ENCODE peak calls at places on chromosomes 1 and 21, in six cellular contexts. B is substantia nigra, O is aorta, L is thyroid gland, U is HL-60, X is tibial nerve. N is an unnamed sample.

GRCh38 chr1:206559661-206559995 is 52.3 kb downstream of the RASSF5 start:
- DNase-seq in L (peak; percentile 48), U (no peak), B (no peak), X (no peak), O (no peak), N (no peak)

GRCh38 chr1:99365121-99365520 is 100.8 kb downstream of the PLPPR4 start:
- DNase-seq in L (no peak), B (no peak), X (no peak), U (no peak), O (no peak), N (no peak)

GRCh38 chr21:33962290-33962689 is 46.7 kb upstream of the ATP5PO start:
- DNase-seq in U (no peak), X (no peak), B (no peak), O (no peak), L (no peak), N (no peak)

GRCh38 chr1:78722521-78722920 is 72.9 kb downstream of the IFI44 start:
- DNase-seq in X (no peak), O (no peak), U (no peak), B (no peak), L (no peak), N (no peak)

GRCh38 chr1:20361805-20362381 is 71.2 kb downstream of the VWA5B1 start:
- DNase-seq in X (peak; percentile 36), L (peak; percentile 48), U (no peak), O (no peak), B (peak; percentile 58), N (no peak)

GRCh38 chr1:208108646-208109330 is 135.4 kb downstream of the PLXNA2 start:
- DNase-seq in U (no peak), L (no peak), B (no peak), X (no peak), O (no peak), N (no peak)

GRCh38 chr21:46347203-46347550 is 23.2 kb downstream of the PCNT start:
- DNase-seq in O (peak; percentile 6), B (no peak), U (no peak), X (no peak), L (no peak), N (no peak)

GRCh38 chr1:166925791-166926483 is 49.4 kb downstream of the ILDR2 start:
- DNase-seq in B (no peak), U (no peak), L (peak; percentile 7), O (no peak), X (no peak), N (no peak)

GRCh38 chr1:197884173-197884572 is 18.3 kb upstream of the C1orf53 start:
- DNase-seq in X (no peak), L (no peak), O (no peak), B (no peak), U (no peak), N (no peak)

GRCh38 chr1:205975387-205975998 is 27.7 kb downstream of the RAB7B start:
- DNase-seq in L (no peak), B (no peak), U (no peak), O (no peak), X (no peak), N (no peak)

GRCh38 chr1:45335732-45336365 is 4.1 kb upstream of the TOE1 start:
- DNase-seq in O (no peak), U (no peak), X (no peak), L (no peak), B (no peak), N (no peak)

GRCh38 chr1:173549813-173550212 is 53.1 kb downstream of the SLC9C2 start:
- DNase-seq in O (no peak), B (no peak), U (no peak), X (no peak), L (no peak), N (no peak)

GRCh38 chr1:179509384-179509783 is 66.4 kb downstream of the NPHS2 start:
- DNase-seq in O (no peak), U (no peak), L (no peak), B (no peak), X (no peak), N (no peak)
- H3K27ac ChIP-seq in O (no peak overlapping the region), U (no peak overlapping the region), L (no peak overlapping the region), B (no peak overlapping the region), X (no peak overlapping the region), N (no peak overlapping the region)

DNA sequence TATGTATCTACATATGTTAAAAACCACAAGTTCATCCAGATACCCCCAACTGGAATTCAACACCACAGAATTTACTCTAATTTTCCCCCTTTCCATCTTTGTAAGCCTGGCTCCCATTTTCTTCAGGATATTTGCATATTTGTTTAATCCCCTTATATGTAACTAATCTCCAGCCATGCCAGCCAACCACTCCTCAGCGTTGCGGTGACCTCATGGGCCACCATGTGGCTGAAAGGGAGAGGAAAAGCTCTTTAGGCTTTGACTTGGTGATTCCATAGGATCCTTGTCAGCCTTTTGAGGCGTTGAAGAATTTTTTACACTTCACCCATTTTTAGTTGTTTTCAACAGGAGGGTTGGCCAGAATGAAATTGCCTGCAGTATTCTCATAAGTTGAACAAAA is 10.0 kb downstream of the CLDN19 start:
- DNase-seq in X (no peak), U (no peak), L (no peak), B (no peak), O (no peak), N (no peak)
- H3K27ac ChIP-seq in X (no peak overlapping the region), U (no peak overlapping the region), L (no peak overlapping the region), B (no peak overlapping the region), O (no peak overlapping the region), N (no peak overlapping the region)

DNA sequence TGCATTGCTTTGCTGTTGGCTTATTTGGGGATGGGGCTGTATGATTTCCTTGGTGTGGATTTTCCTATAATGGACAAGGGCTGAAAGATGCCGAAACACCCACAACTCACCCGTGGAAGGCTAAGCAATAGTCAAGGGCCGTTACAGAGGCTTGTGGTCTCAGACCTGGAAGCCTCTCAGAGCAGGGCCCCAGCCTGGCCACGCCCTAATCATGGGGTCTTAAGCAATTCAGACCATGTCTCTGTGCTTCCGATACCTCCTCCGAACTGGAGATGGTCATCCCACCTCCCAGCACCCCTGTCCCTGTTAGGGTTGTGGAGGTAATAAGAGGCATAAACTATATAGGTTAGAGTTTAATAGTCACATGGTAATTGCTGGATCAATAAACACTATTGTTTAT is 3.4 kb downstream of the ABCG1 start:
- DNase-seq in U (no peak), X (no peak), O (no peak), L (no peak), B (no peak), N (no peak)
- H3K27ac ChIP-seq in U (no peak overlapping the region), X (peak overlapping the region; percentile 26), O (no peak overlapping the region), L (no peak overlapping the region), B (peak overlapping the region; percentile 60), N (no peak overlapping the region)

DNA sequence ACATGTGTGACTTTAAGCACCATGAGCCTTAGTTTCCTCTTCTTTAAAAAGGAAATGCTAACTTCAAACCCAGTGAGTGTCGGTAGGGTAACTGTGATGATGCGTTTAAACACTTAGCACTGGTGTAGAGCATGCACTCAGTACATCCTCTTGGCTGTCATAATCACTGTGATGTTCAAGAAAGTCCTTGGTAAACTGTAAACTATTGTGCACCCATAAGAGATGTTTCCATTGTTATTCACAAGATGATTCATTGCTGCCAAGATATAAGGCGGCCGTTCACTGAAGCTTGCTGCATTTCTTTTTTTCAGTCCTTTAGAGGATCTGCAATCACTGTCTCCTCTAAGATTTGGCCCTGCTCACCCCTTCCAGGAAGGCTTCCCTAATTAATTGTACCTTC is 61.8 kb upstream of the DAB1 start:
- DNase-seq in O (no peak), L (no peak), B (no peak), U (no peak), X (no peak), N (no peak)
- H3K27ac ChIP-seq in O (no peak overlapping the region), L (no peak overlapping the region), B (no peak overlapping the region), U (no peak overlapping the region), X (no peak overlapping the region), N (no peak overlapping the region)

DNA sequence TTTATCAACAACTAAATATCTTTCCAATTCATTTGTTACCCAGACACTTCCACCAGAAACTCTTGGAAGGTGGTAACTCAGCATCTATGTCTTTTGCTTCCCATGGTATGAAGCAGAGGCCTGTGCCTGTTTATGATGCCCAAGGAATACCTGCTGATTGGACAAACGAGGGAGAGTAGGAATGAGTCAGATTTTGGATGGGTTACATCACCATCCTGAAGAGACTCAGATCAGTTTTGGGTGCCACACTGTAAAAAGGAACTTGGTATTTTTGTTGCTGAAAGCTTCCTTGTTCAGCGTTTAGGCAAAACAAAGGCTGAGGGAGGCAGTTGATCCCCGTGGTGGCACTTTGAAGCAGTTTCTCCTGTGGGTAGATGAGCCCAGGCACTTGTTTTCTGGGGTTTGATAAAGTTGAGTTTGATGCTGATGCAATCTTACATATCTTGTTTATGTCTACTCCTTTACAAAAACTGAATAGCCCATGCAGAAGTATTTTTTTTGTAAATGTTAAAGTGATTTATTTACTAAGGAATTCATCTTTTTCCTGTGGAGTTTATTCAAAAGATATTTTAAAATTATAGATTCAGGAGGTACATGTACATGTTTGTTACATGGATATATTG is 26.7 kb upstream of the CYP4X1 start:
- DNase-seq in X (no peak), B (no peak), U (no peak), O (no peak), L (no peak), N (no peak)
- H3K27ac ChIP-seq in X (no peak overlapping the region), B (no peak overlapping the region), U (no peak overlapping the region), O (no peak overlapping the region), L (no peak overlapping the region), N (no peak overlapping the region)

GRCh38 chr1:1346501-1346890 is 2.7 kb downstream of the DVL1 start:
- DNase-seq in O (no peak), L (no peak), X (no peak), B (no peak), U (no peak), N (no peak)

GRCh38 chr1:1349256-1350012 is at the start of gene DVL1:
- DNase-seq in B (peak; percentile 49), U (peak; percentile 62), O (peak; percentile 82), L (peak; percentile 67), X (peak; percentile 43), N (no peak)

GRCh38 chr1:1347663-1348419 is 1.4 kb downstream of the DVL1 start:
- DNase-seq in L (peak; percentile 70), U (no peak), O (no peak), X (no peak), B (no peak), N (no peak)

GRCh38 chr1:1347026-1347595 is 2.1 kb downstream of the DVL1 start:
- DNase-seq in O (no peak), U (no peak), X (no peak), B (no peak), L (no peak), N (no peak)

DNA sequence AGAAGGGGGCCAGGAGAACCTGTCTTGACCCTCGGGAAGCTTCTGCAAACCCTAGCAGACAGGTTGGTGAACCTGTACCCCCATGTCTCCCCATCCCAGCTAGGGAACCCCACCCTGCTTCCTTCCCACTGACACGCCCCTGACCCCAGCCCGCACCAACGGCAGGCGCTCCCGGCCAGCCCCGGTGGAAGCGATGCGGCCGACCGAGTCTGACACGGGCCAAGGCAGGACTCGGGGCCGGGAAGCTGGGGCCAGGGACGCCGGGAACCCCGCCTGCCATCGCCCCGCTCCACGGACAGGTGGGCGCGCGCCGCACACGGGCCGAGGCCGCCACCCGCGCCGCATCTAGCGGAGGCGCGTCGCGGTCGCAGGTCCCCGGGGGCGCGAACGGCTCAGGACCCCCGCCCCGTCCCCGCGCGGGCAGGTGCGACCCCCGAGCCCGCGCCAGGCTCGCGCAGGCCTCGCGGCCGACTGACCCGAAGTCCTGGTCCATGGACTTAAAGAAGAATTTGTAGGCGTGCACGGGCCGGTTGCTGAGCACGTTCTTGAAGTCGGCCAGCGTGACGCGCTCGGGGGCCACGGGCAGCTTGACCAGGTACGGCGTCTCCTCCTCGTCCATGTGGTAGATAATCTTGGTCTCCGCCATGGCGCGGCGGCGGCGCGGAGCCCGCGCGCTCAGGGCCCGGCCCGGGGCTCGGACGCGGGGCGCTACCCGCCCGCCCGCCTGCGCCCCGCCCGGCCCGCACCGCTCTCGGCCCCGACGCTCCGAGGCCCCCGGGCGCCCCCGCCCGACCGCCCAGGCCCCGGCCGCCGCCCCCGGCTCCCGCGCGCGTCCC is 580 bp downstream of the DVL1 start:
- DNase-seq in L (peak; percentile 67), U (no peak), B (no peak), X (no peak), O (no peak), N (no peak)
- H3K27ac ChIP-seq in L (peak overlapping the region; percentile 54), U (peak overlapping the region; percentile 48), B (peak overlapping the region; percentile 42), X (peak overlapping the region; percentile 79), O (no peak overlapping the region), N (no peak overlapping the region)

GRCh38 chr1:28913786-28914227 is 562 bp upstream of the EPB41 start:
- DNase-seq in U (no peak), X (no peak), O (no peak), B (no peak), L (no peak), N (no peak)
- H3K27ac ChIP-seq in U (peak overlapping the region; percentile 13), X (no peak overlapping the region), O (no peak overlapping the region), B (peak overlapping the region; percentile 30), L (no peak overlapping the region), N (peak overlapping the region; percentile 79)

N was measured in SK-N-MC.